ENCODE peak calls at places on chromosomes 13 and 19, in six cellular contexts. One of them, this sample, is unnamed.

GRCh38 chr19:51541458-51542357 is 10.2 kb upstream of the SIGLEC6 start:
- DNase-seq in HCT116: no peak
- DNase-seq in adrenal gland: no peak
- DNase-seq in foreskin keratinocyte: no peak
- DNase-seq in tibial nerve: no peak
- DNase-seq in CD4-positive, alpha-beta T cell: no peak
- DNase-seq in this sample: no peak

GRCh38 chr19:16541526-16542044 is 652 bp downstream of the CHERP start:
- DNase-seq in HCT116: no peak
- DNase-seq in foreskin keratinocyte: peak; percentile 4
- DNase-seq in adrenal gland: no peak
- DNase-seq in CD4-positive, alpha-beta T cell: peak; percentile 5
- DNase-seq in tibial nerve: no peak
- DNase-seq in this sample: no peak

GRCh38 chr13:80235131-80235530 is 105.8 kb downstream of the SPRY2 start:
- DNase-seq in tibial nerve: no peak
- DNase-seq in foreskin keratinocyte: no peak
- DNase-seq in adrenal gland: no peak
- DNase-seq in HCT116: no peak
- DNase-seq in CD4-positive, alpha-beta T cell: no peak
- DNase-seq in this sample: no peak

GRCh38 chr19:3224346-3225325 is at the start of gene CELF5:
- DNase-seq in CD4-positive, alpha-beta T cell: peak; percentile 68
- DNase-seq in tibial nerve: no peak
- DNase-seq in foreskin keratinocyte: no peak
- DNase-seq in adrenal gland: peak; percentile 54
- DNase-seq in HCT116: no peak
- DNase-seq in this sample: peak; percentile 65

GRCh38 chr13:46211116-46211515 is 612 bp upstream of the LRRC63 start:
- DNase-seq in foreskin keratinocyte: no peak
- DNase-seq in HCT116: no peak
- DNase-seq in adrenal gland: no peak
- DNase-seq in CD4-positive, alpha-beta T cell: peak; percentile 16
- DNase-seq in tibial nerve: no peak
- DNase-seq in this sample: peak; percentile 9

GRCh38 chr13:97273341-97273831 is 51.3 kb downstream of the MBNL2 start:
- DNase-seq in CD4-positive, alpha-beta T cell: no peak
- DNase-seq in foreskin keratinocyte: peak; percentile 95
- DNase-seq in tibial nerve: no peak
- DNase-seq in HCT116: no peak
- DNase-seq in adrenal gland: no peak
- DNase-seq in this sample: peak; percentile 80

GRCh38 chr13:71290963-71291937 is 575.8 kb downstream of the DACH1 start:
- DNase-seq in foreskin keratinocyte: peak; percentile 3
- DNase-seq in adrenal gland: no peak
- DNase-seq in HCT116: no peak
- DNase-seq in CD4-positive, alpha-beta T cell: peak; percentile 6
- DNase-seq in tibial nerve: no peak
- DNase-seq in this sample: no peak

GRCh38 chr13:60327551-60327950 is 69.5 kb upstream of the TDRD3 start:
- DNase-seq in HCT116: no peak
- DNase-seq in foreskin keratinocyte: no peak
- DNase-seq in CD4-positive, alpha-beta T cell: no peak
- DNase-seq in adrenal gland: no peak
- DNase-seq in tibial nerve: no peak
- DNase-seq in this sample: no peak

GRCh38 chr19:43738780-43739211 is 16.0 kb downstream of the SMG9 start:
- DNase-seq in HCT116: no peak
- DNase-seq in foreskin keratinocyte: no peak
- DNase-seq in CD4-positive, alpha-beta T cell: no peak
- DNase-seq in tibial nerve: no peak
- DNase-seq in adrenal gland: no peak
- DNase-seq in this sample: no peak

GRCh38 chr13:98141938-98142426 is 912 bp upstream of the FARP1 start:
- DNase-seq in HCT116: no peak
- DNase-seq in tibial nerve: no peak
- DNase-seq in CD4-positive, alpha-beta T cell: no peak
- DNase-seq in adrenal gland: peak; percentile 60
- DNase-seq in foreskin keratinocyte: no peak
- DNase-seq in this sample: no peak

GRCh38 chr13:95298169-95298940 is 2.9 kb downstream of the ABCC4 start:
- DNase-seq in HCT116: no peak
- DNase-seq in foreskin keratinocyte: no peak
- DNase-seq in adrenal gland: no peak
- DNase-seq in tibial nerve: no peak
- DNase-seq in CD4-positive, alpha-beta T cell: no peak
- DNase-seq in this sample: no peak

GRCh38 chr19:18782559-18783225 is 8.4 kb downstream of the COMP start:
- DNase-seq in tibial nerve: no peak
- DNase-seq in adrenal gland: no peak
- DNase-seq in HCT116: no peak
- DNase-seq in foreskin keratinocyte: no peak
- DNase-seq in CD4-positive, alpha-beta T cell: no peak
- DNase-seq in this sample: no peak

GRCh38 chr19:33458807-33459206 is 62.8 kb downstream of the PEPD start:
- DNase-seq in HCT116: no peak
- DNase-seq in foreskin keratinocyte: no peak
- DNase-seq in tibial nerve: no peak
- DNase-seq in adrenal gland: no peak
- DNase-seq in CD4-positive, alpha-beta T cell: no peak
- DNase-seq in this sample: no peak

GRCh38 chr13:41061075-41061913 is at the start of gene WBP4:
- DNase-seq in CD4-positive, alpha-beta T cell: peak; percentile 81
- DNase-seq in tibial nerve: peak; percentile 86
- DNase-seq in HCT116: peak; percentile 94
- DNase-seq in foreskin keratinocyte: peak; percentile 95
- DNase-seq in adrenal gland: peak; percentile 97
- DNase-seq in this sample: peak; percentile 92

GRCh38 chr19:18000480-18000980 is 7.4 kb upstream of the ARRDC2 start:
- DNase-seq in CD4-positive, alpha-beta T cell: no peak
- DNase-seq in HCT116: no peak
- DNase-seq in tibial nerve: no peak
- DNase-seq in foreskin keratinocyte: no peak
- DNase-seq in adrenal gland: no peak
- DNase-seq in this sample: no peak

GRCh38 chr19:28456264-28456663 is 756.7 kb downstream of the UQCRFS1 start:
- DNase-seq in HCT116: no peak
- DNase-seq in adrenal gland: no peak
- DNase-seq in CD4-positive, alpha-beta T cell: no peak
- DNase-seq in foreskin keratinocyte: no peak
- DNase-seq in tibial nerve: no peak
- DNase-seq in this sample: no peak

GRCh38 chr19:51511353-51511752 is 9.8 kb upstream of the SIGLEC12 start:
- DNase-seq in adrenal gland: no peak
- DNase-seq in HCT116: peak; percentile 7
- DNase-seq in CD4-positive, alpha-beta T cell: no peak
- DNase-seq in tibial nerve: no peak
- DNase-seq in foreskin keratinocyte: no peak
- DNase-seq in this sample: no peak

GRCh38 chr13:27679396-27679795 is 57.7 kb downstream of the POLR1D start:
- DNase-seq in tibial nerve: no peak
- DNase-seq in CD4-positive, alpha-beta T cell: no peak
- DNase-seq in foreskin keratinocyte: no peak
- DNase-seq in HCT116: no peak
- DNase-seq in adrenal gland: no peak
- DNase-seq in this sample: peak; percentile 5

GRCh38 chr19:13154241-13154778 is 4.1 kb downstream of the IER2 start:
- DNase-seq in adrenal gland: peak; percentile 91
- DNase-seq in foreskin keratinocyte: no peak
- DNase-seq in HCT116: no peak
- DNase-seq in CD4-positive, alpha-beta T cell: peak; percentile 47
- DNase-seq in tibial nerve: peak; percentile 85
- DNase-seq in this sample: peak; percentile 69

GRCh38 chr13:65336106-65336603 is 1894.0 kb downstream of the PCDH9 start:
- DNase-seq in adrenal gland: no peak
- DNase-seq in tibial nerve: no peak
- DNase-seq in HCT116: no peak
- DNase-seq in CD4-positive, alpha-beta T cell: no peak
- DNase-seq in foreskin keratinocyte: no peak
- DNase-seq in this sample: no peak

DNA sequence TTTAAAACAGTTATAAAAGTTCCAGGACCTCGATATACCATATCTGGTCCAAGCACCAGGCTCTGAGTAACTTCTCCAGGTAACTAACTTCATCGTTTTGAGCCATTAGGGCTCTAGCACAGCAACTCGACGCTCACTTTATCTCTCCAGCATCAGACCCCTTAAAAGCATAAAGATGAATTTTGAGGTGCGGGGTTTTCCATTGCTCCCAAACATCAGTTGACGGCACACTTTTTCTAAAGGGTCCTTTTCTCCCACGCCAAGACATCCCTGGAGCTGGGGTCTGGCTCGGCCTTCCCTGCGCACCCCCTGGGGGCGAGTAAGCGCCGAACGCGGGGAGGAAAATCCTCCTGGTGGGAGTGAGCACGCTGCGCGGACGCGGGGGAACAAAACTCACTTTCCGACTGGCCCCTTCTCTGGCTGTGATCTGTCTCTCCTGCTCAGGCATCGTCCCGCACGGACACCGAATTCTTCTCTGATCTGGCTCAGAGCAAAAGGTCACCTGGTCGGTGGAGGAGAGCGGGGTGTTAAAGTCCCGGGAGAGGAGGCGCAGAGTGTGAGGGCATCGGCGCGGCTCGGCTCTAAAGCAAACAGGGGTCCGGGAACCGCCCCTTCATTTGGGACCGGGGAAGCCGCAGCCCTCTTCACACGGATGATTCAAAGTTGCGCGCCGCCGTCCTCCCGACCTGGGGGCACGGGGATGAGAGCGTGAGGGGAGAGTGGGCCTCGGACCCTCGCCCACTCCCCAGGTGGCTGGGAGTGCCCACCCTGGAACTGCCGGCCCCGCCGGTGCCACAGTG is at the start of gene ATP7B:
- DNase-seq in foreskin keratinocyte: no peak
- DNase-seq in HCT116: no peak
- DNase-seq in CD4-positive, alpha-beta T cell: peak; percentile 10
- DNase-seq in adrenal gland: peak; percentile 21
- DNase-seq in tibial nerve: no peak
- DNase-seq in this sample: peak; percentile 17
- TF ChIP-seq CTCF in foreskin keratinocyte: peak; percentile 17
- TF ChIP-seq CTCF in HCT116: no peak
- TF ChIP-seq CTCF in CD4-positive, alpha-beta T cell: no peak
- TF ChIP-seq CTCF in adrenal gland: no peak
- TF ChIP-seq CTCF in tibial nerve: no peak
- TF ChIP-seq CTCF in this sample: no peak

DNA sequence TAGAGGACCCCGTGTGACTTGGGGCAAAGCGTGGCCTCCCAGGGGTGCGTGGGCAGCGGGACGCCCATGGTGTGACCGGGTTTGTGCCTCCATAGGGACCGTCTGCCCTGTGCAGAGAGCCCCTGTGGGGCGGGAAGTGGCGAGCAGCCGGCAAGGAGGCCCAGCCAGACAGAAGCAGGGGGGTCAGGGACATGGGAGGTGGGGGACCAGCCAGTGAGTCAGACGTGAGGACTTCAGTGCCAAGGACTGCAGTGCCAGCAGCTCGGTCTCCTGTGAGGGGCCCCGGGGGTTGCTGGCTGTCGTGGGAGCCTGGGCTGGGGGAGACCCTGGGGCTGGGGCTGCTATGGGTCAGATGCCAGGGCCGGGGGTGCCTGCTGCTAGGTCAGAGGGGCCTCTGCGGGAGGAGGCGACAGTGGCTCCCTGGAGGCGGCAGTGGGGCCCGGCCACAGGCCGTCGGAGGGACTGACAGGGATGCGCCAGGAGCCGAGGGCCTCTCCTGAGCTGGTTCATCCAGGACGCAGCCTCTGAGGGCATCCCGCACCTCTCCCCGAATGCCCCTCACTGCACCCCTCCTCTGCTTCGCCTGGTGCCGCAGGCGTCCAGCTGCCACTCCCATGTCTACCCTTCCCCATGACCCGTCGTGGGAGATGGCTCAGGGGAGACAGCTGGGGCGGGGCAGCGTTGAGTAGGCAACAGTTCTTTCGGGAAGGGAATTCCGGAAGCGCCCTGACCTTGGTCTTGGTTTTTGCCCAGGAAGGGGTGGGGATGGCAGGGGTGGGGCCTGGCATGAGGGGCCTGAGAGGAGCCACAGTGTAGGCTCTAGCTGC is 80.0 kb downstream of the KDM4B start:
- DNase-seq in adrenal gland: peak; percentile 68
- DNase-seq in CD4-positive, alpha-beta T cell: no peak
- DNase-seq in foreskin keratinocyte: no peak
- DNase-seq in HCT116: no peak
- DNase-seq in tibial nerve: no peak
- DNase-seq in this sample: no peak
- H3K27ac ChIP-seq in adrenal gland: peak overlapping the region; percentile 80
- H3K27ac ChIP-seq in CD4-positive, alpha-beta T cell: no peak overlapping the region
- H3K27ac ChIP-seq in foreskin keratinocyte: no peak overlapping the region
- H3K27ac ChIP-seq in HCT116: no peak overlapping the region
- H3K27ac ChIP-seq in tibial nerve: peak overlapping the region; percentile 38
- H3K27ac ChIP-seq in this sample: peak overlapping the region; percentile 90

GRCh38 chr19:31610036-31610435 is 260.8 kb upstream of the TSHZ3 start:
- DNase-seq in adrenal gland: no peak
- DNase-seq in tibial nerve: no peak
- DNase-seq in HCT116: no peak
- DNase-seq in foreskin keratinocyte: no peak
- DNase-seq in CD4-positive, alpha-beta T cell: no peak
- DNase-seq in this sample: no peak

GRCh38 chr19:31616031-31616430 is 266.8 kb upstream of the TSHZ3 start:
- DNase-seq in adrenal gland: no peak
- DNase-seq in HCT116: no peak
- DNase-seq in CD4-positive, alpha-beta T cell: no peak
- DNase-seq in foreskin keratinocyte: peak; percentile 3
- DNase-seq in tibial nerve: no peak
- DNase-seq in this sample: no peak

GRCh38 chr19:31611348-31611877 is 262.2 kb upstream of the TSHZ3 start:
- DNase-seq in adrenal gland: no peak
- DNase-seq in foreskin keratinocyte: no peak
- DNase-seq in HCT116: no peak
- DNase-seq in CD4-positive, alpha-beta T cell: no peak
- DNase-seq in tibial nerve: no peak
- DNase-seq in this sample: no peak

GRCh38 chr19:31612873-31613272 is 263.6 kb upstream of the TSHZ3 start:
- DNase-seq in CD4-positive, alpha-beta T cell: no peak
- DNase-seq in foreskin keratinocyte: no peak
- DNase-seq in HCT116: no peak
- DNase-seq in adrenal gland: no peak
- DNase-seq in tibial nerve: no peak
- DNase-seq in this sample: no peak

GRCh38 chr19:31613683-31614219 is 264.5 kb upstream of the TSHZ3 start:
- DNase-seq in foreskin keratinocyte: no peak
- DNase-seq in adrenal gland: peak; percentile 43
- DNase-seq in tibial nerve: no peak
- DNase-seq in CD4-positive, alpha-beta T cell: no peak
- DNase-seq in HCT116: no peak
- DNase-seq in this sample: no peak
- TF ChIP-seq CTCF in foreskin keratinocyte: no peak
- TF ChIP-seq CTCF in adrenal gland: no peak
- TF ChIP-seq CTCF in tibial nerve: no peak
- TF ChIP-seq CTCF in CD4-positive, alpha-beta T cell: no peak
- TF ChIP-seq CTCF in HCT116: no peak
- TF ChIP-seq CTCF in this sample: no peak

DNA sequence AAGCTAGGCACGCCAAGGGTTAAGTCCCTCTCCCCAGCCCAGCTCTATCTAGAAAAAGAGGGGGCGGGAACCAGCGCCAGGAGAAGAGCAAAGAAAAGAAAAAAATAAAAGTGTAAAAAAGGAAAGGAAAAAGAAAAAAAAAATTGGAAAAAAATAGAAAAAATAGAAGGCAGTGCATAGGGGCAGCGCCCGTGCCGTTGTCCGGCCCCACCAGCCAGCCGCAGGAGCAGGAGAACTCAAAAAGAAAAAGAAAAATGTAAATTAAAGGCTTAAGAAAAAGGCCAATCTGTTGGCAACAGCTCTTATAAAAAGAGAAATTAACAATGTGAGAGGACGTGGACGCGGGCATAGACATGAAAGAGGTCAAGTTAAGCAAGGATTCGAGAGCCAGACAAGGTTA is 105.4 kb upstream of the ZNF98 start:
- DNase-seq in tibial nerve: no peak
- DNase-seq in adrenal gland: no peak
- DNase-seq in foreskin keratinocyte: no peak
- DNase-seq in HCT116: no peak
- DNase-seq in CD4-positive, alpha-beta T cell: no peak
- DNase-seq in this sample: no peak
- H3K27ac ChIP-seq in tibial nerve: no peak overlapping the region
- H3K27ac ChIP-seq in adrenal gland: no peak overlapping the region
- H3K27ac ChIP-seq in foreskin keratinocyte: no peak overlapping the region
- H3K27ac ChIP-seq in HCT116: no peak overlapping the region
- H3K27ac ChIP-seq in CD4-positive, alpha-beta T cell: no peak overlapping the region
- H3K27ac ChIP-seq in this sample: no peak overlapping the region

This sample was measured in RWPE1.